ENCODE peak calls at places on chromosomes 6 and 20, in ten cellular contexts. H, U, W, D, L, O, B, R, T and E are unnamed samples.

GRCh38 chr6:68880050-68880449 is 245.0 kb downstream of the ADGRB3 start:
- DNase-seq in H (peak; percentile 20), U (no peak), W (no peak), D (no peak), L (no peak), O (no peak), B (peak; percentile 3), R (no peak), T (no peak), E (no peak)

GRCh38 chr6:132464538-132465256 is 48.2 kb downstream of the STX7 start:
- DNase-seq in H (peak; percentile 37), U (no peak), W (no peak), D (no peak), L (no peak), O (peak; percentile 69), B (no peak), R (no peak), T (no peak), E (no peak)

GRCh38 chr6:63740709-63741108 is 105.1 kb downstream of the PHF3 start:
- DNase-seq in H (peak; percentile 32), U (no peak), W (peak; percentile 82), D (no peak), L (no peak), O (no peak), B (no peak), R (no peak), T (no peak), E (no peak)

GRCh38 chr20:33164763-33165095 is 3.2 kb upstream of the BPIFA2 start:
- DNase-seq in H (no peak), U (no peak), W (no peak), D (no peak), L (no peak), O (no peak), B (no peak), R (no peak), T (no peak), E (no peak)

GRCh38 chr6:157258878-157259277 is 64.4 kb downstream of the TMEM242 start:
- DNase-seq in H (no peak), U (no peak), W (no peak), D (no peak), L (no peak), O (no peak), B (no peak), R (no peak), T (no peak), E (peak; percentile 75)

GRCh38 chr20:57391439-57392129 is 388 bp downstream of the RBM38 start:
- DNase-seq in H (peak; percentile 18), U (no peak), W (no peak), D (peak; percentile 63), L (peak; percentile 65), O (no peak), B (peak; percentile 85), R (peak; percentile 34), T (no peak), E (peak; percentile 60)

GRCh38 chr6:39137235-39137634 is 22.2 kb upstream of the SAYSD1 start:
- DNase-seq in H (peak; percentile 53), U (no peak), W (peak; percentile 29), D (peak; percentile 76), L (no peak), O (peak; percentile 81), B (no peak), R (peak; percentile 39), T (no peak), E (no peak)

GRCh38 chr20:63619505-63619904 is 7.4 kb downstream of the GMEB2 start:
- DNase-seq in H (no peak), U (no peak), W (no peak), D (no peak), L (no peak), O (no peak), B (no peak), R (no peak), T (no peak), E (no peak)

GRCh38 chr20:25223179-25223661 is 24.7 kb upstream of the PYGB start:
- DNase-seq in H (peak; percentile 96), U (no peak), W (peak; percentile 61), D (peak; percentile 81), L (no peak), O (peak; percentile 97), B (peak; percentile 83), R (no peak), T (no peak), E (no peak)

GRCh38 chr20:1474817-1475603 is 8.4 kb upstream of the NSFL1C start:
- DNase-seq in H (no peak), U (no peak), W (no peak), D (no peak), L (no peak), O (peak; percentile 79), B (peak; percentile 44), R (no peak), T (no peak), E (no peak)

DNA sequence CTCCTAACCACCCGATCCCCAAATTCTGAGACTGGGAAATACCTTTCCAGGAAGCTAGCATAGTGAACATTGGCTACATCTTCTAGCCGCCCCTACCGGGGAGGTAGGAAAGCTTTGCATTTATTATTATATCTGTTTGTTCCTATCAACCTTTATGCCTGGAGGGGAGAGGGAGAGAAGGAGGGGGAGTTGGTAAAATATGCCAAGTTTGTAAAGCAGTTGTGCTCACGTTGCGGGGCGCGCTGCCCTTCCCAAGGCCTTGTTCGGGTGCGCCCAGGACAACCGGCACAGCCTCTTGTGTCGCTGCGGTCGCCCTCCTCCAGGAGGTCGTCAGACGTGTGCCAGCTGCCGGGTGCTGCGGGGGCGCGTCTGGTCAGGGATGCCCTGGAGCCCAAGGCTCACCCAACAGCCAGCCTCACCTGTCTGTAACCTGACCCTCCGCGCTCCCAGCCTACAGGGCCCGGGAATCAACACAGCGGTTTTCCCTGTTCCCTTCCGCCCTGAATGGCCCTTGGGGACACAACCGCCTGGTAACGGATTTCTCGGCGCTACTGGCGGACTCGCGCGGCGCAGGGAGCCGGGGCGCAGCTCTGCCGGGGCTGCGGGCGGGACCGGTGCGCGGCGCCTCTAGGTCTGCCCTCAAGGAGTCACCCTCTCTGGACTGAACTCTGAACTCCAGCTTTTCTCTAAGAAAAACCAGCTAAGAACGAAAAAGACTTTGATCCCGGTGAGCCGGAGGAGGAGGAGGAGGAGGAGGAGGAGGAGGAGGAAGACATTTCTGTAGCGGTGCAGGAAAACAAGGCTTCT is 1.1 kb upstream of the OVOL2 start:
- DNase-seq in H (no peak), U (no peak), W (no peak), D (no peak), L (no peak), O (peak; percentile 81), B (peak; percentile 89), R (peak; percentile 66), T (peak; percentile 58), E (no peak)
- H3K27me3 ChIP-seq in H (peaks cover 71% of the 10 kb centered on the region), U (peaks cover 100% of the 10 kb centered on the region), W (peaks cover 67% of the 10 kb centered on the region), D (peaks cover 40% of the 10 kb centered on the region), L (no peaks in the 10 kb centered on the region), O (no peaks in the 10 kb centered on the region), B (peaks cover 52% of the 10 kb centered on the region), R (no peaks in the 10 kb centered on the region), T (no peaks in the 10 kb centered on the region), E (no peaks in the 10 kb centered on the region)

GRCh38 chr6:24910331-24910849 is 25.4 kb downstream of the RIPOR2 start:
- DNase-seq in H (no peak), U (peak; percentile 20), W (no peak), D (no peak), L (peak; percentile 24), O (peak; percentile 40), B (peak; percentile 64), R (no peak), T (peak; percentile 16), E (no peak)
- H3K27me3 ChIP-seq in H (peaks cover 52% of the 10 kb centered on the region), U (no peaks in the 10 kb centered on the region), W (peaks cover 50% of the 10 kb centered on the region), D (peaks cover 37% of the 10 kb centered on the region), L (no peaks in the 10 kb centered on the region), O (no peaks in the 10 kb centered on the region), B (peaks cover 46% of the 10 kb centered on the region), R (no peaks in the 10 kb centered on the region), T (no peaks in the 10 kb centered on the region), E (no peaks in the 10 kb centered on the region)

DNA sequence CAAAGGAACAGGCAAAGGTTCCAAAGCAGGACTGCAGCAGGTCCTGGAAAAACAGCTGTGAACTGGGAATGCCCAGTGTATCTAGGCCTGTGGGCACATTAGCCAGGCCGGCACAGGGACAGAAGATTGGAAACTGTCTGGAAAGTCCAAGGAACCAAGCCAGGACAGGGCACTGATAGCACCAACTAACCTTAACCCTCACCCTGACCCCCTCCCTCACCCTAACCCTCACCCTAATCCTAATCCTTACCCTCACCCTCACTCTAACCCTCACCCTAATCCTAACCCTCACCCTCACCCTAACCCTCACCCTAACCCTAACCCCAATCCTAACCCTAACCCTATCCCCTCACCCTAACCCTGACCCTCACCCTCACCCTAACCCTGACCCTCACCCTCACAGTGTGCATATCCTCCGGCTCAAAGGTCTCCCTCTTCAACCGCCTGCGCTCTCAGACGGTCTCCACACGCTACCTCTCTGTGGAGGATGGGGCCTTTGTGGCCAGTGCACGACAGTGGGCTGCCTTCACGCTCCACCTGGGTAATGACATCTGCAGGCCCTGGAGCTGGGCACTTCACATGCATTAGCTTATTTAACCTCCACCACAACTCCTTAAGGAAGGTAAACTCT is 5.1 kb upstream of the MATN4 start:
- DNase-seq in H (no peak), U (no peak), W (no peak), D (no peak), L (no peak), O (no peak), B (no peak), R (peak; percentile 28), T (no peak), E (no peak)
- H3K27me3 ChIP-seq in H (peaks cover 10% of the 10 kb centered on the region), U (peaks cover 76% of the 10 kb centered on the region), W (peaks cover 24% of the 10 kb centered on the region), D (peaks cover 58% of the 10 kb centered on the region), L (no peaks in the 10 kb centered on the region), O (no peaks in the 10 kb centered on the region), B (peaks cover 8% of the 10 kb centered on the region), R (no peaks in the 10 kb centered on the region), T (peaks cover 6% of the 10 kb centered on the region), E (no peaks in the 10 kb centered on the region)

GRCh38 chr20:59448828-59449444 is 148.5 kb downstream of the EDN3 start:
- DNase-seq in H (no peak), U (no peak), W (no peak), D (no peak), L (no peak), O (no peak), B (no peak), R (no peak), T (no peak), E (no peak)

GRCh38 chr20:59441860-59442810 is 141.7 kb downstream of the EDN3 start:
- DNase-seq in H (no peak), U (no peak), W (no peak), D (no peak), L (no peak), O (no peak), B (no peak), R (no peak), T (no peak), E (no peak)

GRCh38 chr20:59443558-59443957 is 143.1 kb downstream of the EDN3 start:
- DNase-seq in H (no peak), U (no peak), W (no peak), D (no peak), L (no peak), O (no peak), B (no peak), R (no peak), T (no peak), E (no peak)

GRCh38 chr20:59441306-59441705 is 140.9 kb downstream of the EDN3 start:
- DNase-seq in H (no peak), U (no peak), W (no peak), D (no peak), L (no peak), O (no peak), B (no peak), R (no peak), T (no peak), E (no peak)

DNA sequence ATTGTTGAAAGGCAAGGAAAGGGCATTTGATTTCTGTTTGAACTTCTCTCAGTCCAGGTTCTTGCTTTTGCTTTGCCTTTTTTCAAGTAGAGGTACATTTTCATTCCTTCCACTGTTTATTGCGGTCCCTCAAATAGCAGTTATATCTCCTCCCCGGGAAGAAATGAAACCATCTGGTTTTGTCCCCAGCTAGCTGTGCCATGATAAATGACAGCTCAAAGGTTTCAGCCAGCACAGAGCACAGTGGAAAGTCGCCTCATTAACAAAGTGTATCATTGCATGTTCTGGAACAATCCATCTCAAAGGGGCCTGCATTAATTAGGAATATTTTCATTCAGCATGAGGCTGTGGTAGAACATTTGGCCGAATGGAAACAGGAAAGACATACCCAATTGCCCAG is 145.9 kb downstream of the EDN3 start:
- DNase-seq in H (no peak), U (no peak), W (no peak), D (no peak), L (no peak), O (no peak), B (no peak), R (no peak), T (no peak), E (no peak)
- H3K27me3 ChIP-seq in H (no peaks in the 10 kb centered on the region), U (peaks cover 77% of the 10 kb centered on the region), W (no peaks in the 10 kb centered on the region), D (peaks cover 30% of the 10 kb centered on the region), L (no peaks in the 10 kb centered on the region), O (no peaks in the 10 kb centered on the region), B (no peaks in the 10 kb centered on the region), R (no peaks in the 10 kb centered on the region), T (peaks cover 9% of the 10 kb centered on the region), E (no peaks in the 10 kb centered on the region)